ENCODE peak calls at places on chromosome 20, in six cellular contexts. V is activated gamma-delta T cell treated with Interleukin-2 at 50 U/mL for 16 hours; A is T-helper 1 cell; C is foreskin keratinocyte; G is CD4-positive, alpha-beta memory T cell; I is NCI-H69. K is an unnamed sample.

GRCh38 chr20:16575390-16576140 is 2.3 kb upstream of the KIF16B start:
- DNase-seq in A (no peak), G (no peak), I (no peak), C (no peak), V (no peak), K (no peak)

GRCh38 chr20:35312348-35312747 is 20.1 kb upstream of the FAM83C start:
- DNase-seq in A (no peak), C (peak; percentile 94), V (no peak), G (no peak), I (peak; percentile 44), K (no peak)

GRCh38 chr20:49964964-49965780 is 17.6 kb upstream of the SNAI1 start:
- DNase-seq in A (no peak), C (no peak), I (peak; percentile 66), V (no peak), G (no peak), K (no peak)

GRCh38 chr20:40506567-40506966 is 182.5 kb downstream of the MAFB start:
- DNase-seq in V (no peak), C (peak; percentile 97), A (no peak), G (no peak), I (no peak), K (peak; percentile 14)

GRCh38 chr20:57203986-57204385 is 62.5 kb downstream of the BMP7 start:
- DNase-seq in C (no peak), A (no peak), V (no peak), I (no peak), G (no peak), K (no peak)

GRCh38 chr20:58984691-58985090 is 3.6 kb downstream of the NELFCD start:
- DNase-seq in G (no peak), C (no peak), I (no peak), V (no peak), A (no peak), K (no peak)

GRCh38 chr20:34427331-34427730 is 64.3 kb downstream of the ITCH start:
- DNase-seq in A (no peak), I (no peak), G (no peak), C (no peak), V (no peak), K (no peak)

GRCh38 chr20:57618091-57618765 is 2.0 kb downstream of the ZBP1 start:
- DNase-seq in I (peak; percentile 57), G (peak; percentile 57), V (no peak), A (no peak), C (peak; percentile 68), K (no peak)

GRCh38 chr20:2171266-2171790 is 69.7 kb downstream of the STK35 start:
- DNase-seq in C (no peak), G (no peak), A (no peak), V (no peak), I (no peak), K (no peak)

GRCh38 chr20:58327211-58327610 is 17.7 kb downstream of the RAB22A start:
- DNase-seq in A (no peak), C (no peak), G (no peak), I (no peak), V (no peak), K (no peak)

GRCh38 chr20:327946-328563 is 2.7 kb downstream of the SOX12 start:
- DNase-seq in A (no peak), V (no peak), C (no peak), I (no peak), G (no peak), K (no peak)

GRCh38 chr20:58155148-58155925 is 73.1 kb downstream of the ANKRD60 start:
- DNase-seq in A (no peak), C (no peak), G (no peak), V (no peak), I (peak; percentile 2), K (no peak)

GRCh38 chr20:46831633-46832011 is 63.0 kb upstream of the EYA2 start:
- DNase-seq in I (no peak), C (no peak), A (no peak), G (no peak), V (no peak), K (no peak)

GRCh38 chr20:59682603-59683002 is 78.3 kb downstream of the PHACTR3 start:
- DNase-seq in V (no peak), I (no peak), G (no peak), A (no peak), C (no peak), K (no peak)

GRCh38 chr20:38303908-38304379 is at the start of gene BPI:
- DNase-seq in G (no peak), C (no peak), I (no peak), A (no peak), V (no peak), K (no peak)

GRCh38 chr20:8200220-8200619 is 68.2 kb downstream of the PLCB1 start:
- DNase-seq in A (no peak), C (no peak), G (no peak), I (no peak), V (no peak), K (no peak)

GRCh38 chr20:5835870-5836269 is 85.7 kb downstream of the SHLD1 start:
- DNase-seq in G (peak; percentile 44), C (no peak), A (no peak), I (no peak), V (no peak), K (no peak)

GRCh38 chr20:14865169-14865568 is 527.8 kb upstream of the FLRT3 start:
- DNase-seq in C (peak; percentile 79), G (no peak), V (no peak), A (no peak), I (no peak), K (no peak)

GRCh38 chr20:31835977-31836852 is 9.2 kb downstream of the FOXS1 start:
- DNase-seq in I (peak; percentile 67), V (peak; percentile 23), A (no peak), C (peak; percentile 51), G (no peak), K (peak; percentile 22)

GRCh38 chr20:18504479-18505060 is 3.2 kb upstream of the SEC23B start:
- DNase-seq in G (no peak), V (no peak), A (no peak), I (peak; percentile 82), C (peak; percentile 27), K (no peak)